ENCODE peak calls at places on chromosome 14, in five cellular contexts. One of them, this sample, is unnamed.

GRCh38 chr14:35818346-35819115 is 7.6 kb upstream of the BRMS1L start:
- DNase-seq in endothelial cell of umbilical vein: peak
- DNase-seq in body of pancreas: peak
- DNase-seq in lower leg skin: no peak
- DNase-seq in K562: peak
- DNase-seq in this sample: peak

GRCh38 chr14:76464856-76465255 is 88.9 kb downstream of the ESRRB start:
- DNase-seq in endothelial cell of umbilical vein: no peak
- DNase-seq in body of pancreas: no peak
- DNase-seq in lower leg skin: no peak
- DNase-seq in K562: no peak
- DNase-seq in this sample: no peak

GRCh38 chr14:68476212-68476964 is 316.5 kb downstream of the ZFP36L1 start:
- DNase-seq in endothelial cell of umbilical vein: peak
- DNase-seq in body of pancreas: peak
- DNase-seq in lower leg skin: peak
- DNase-seq in K562: no peak
- DNase-seq in this sample: peak

GRCh38 chr14:28807518-28807917 is 40.9 kb downstream of the FOXG1 start:
- DNase-seq in endothelial cell of umbilical vein: no peak
- DNase-seq in body of pancreas: no peak
- DNase-seq in lower leg skin: no peak
- DNase-seq in K562: no peak
- DNase-seq in this sample: no peak

GRCh38 chr14:73452341-73453191 is 5.8 kb downstream of the NUMB start:
- DNase-seq in endothelial cell of umbilical vein: peak
- DNase-seq in body of pancreas: no peak
- DNase-seq in lower leg skin: no peak
- DNase-seq in K562: no peak
- DNase-seq in this sample: peak

GRCh38 chr14:96095581-96096476 is 56.7 kb downstream of the C14orf132 start:
- DNase-seq in endothelial cell of umbilical vein: no peak
- DNase-seq in body of pancreas: peak
- DNase-seq in lower leg skin: peak
- DNase-seq in K562: no peak
- DNase-seq in this sample: no peak

GRCh38 chr14:33282181-33282580 is 343.5 kb downstream of the NPAS3 start:
- DNase-seq in endothelial cell of umbilical vein: no peak
- DNase-seq in body of pancreas: no peak
- DNase-seq in lower leg skin: no peak
- DNase-seq in K562: no peak
- DNase-seq in this sample: no peak

GRCh38 chr14:104288272-104288671 is 149.9 kb downstream of the KIF26A start:
- DNase-seq in endothelial cell of umbilical vein: no peak
- DNase-seq in body of pancreas: peak
- DNase-seq in lower leg skin: peak
- DNase-seq in K562: no peak
- DNase-seq in this sample: no peak

GRCh38 chr14:64801800-64802199 is 77.9 kb downstream of the SPTB start:
- DNase-seq in endothelial cell of umbilical vein: peak
- DNase-seq in body of pancreas: peak
- DNase-seq in lower leg skin: no peak
- DNase-seq in K562: peak
- DNase-seq in this sample: peak

GRCh38 chr14:32711103-32711680 is 227.5 kb upstream of the NPAS3 start:
- DNase-seq in endothelial cell of umbilical vein: peak
- DNase-seq in body of pancreas: peak
- DNase-seq in lower leg skin: no peak
- DNase-seq in K562: peak
- DNase-seq in this sample: peak

GRCh38 chr14:69050235-69051184 is 71.4 kb upstream of the ACTN1 start:
- DNase-seq in endothelial cell of umbilical vein: peak
- DNase-seq in body of pancreas: no peak
- DNase-seq in lower leg skin: no peak
- DNase-seq in K562: no peak
- DNase-seq in this sample: no peak

GRCh38 chr14:73746540-73747385 is 32.6 kb upstream of the PNMA1 start:
- DNase-seq in endothelial cell of umbilical vein: no peak
- DNase-seq in body of pancreas: no peak
- DNase-seq in lower leg skin: no peak
- DNase-seq in K562: no peak
- DNase-seq in this sample: peak

GRCh38 chr14:22221508-22221907 is 367.5 kb downstream of the DAD1 start:
- DNase-seq in endothelial cell of umbilical vein: peak
- DNase-seq in body of pancreas: no peak
- DNase-seq in lower leg skin: no peak
- DNase-seq in K562: peak
- DNase-seq in this sample: no peak

GRCh38 chr14:65164068-65164824 is 61.9 kb upstream of the MAX start:
- DNase-seq in endothelial cell of umbilical vein: peak
- DNase-seq in body of pancreas: peak
- DNase-seq in lower leg skin: no peak
- DNase-seq in K562: peak
- DNase-seq in this sample: peak

GRCh38 chr14:68340262-68340661 is 452.6 kb downstream of the ZFP36L1 start:
- DNase-seq in endothelial cell of umbilical vein: no peak
- DNase-seq in body of pancreas: no peak
- DNase-seq in lower leg skin: no peak
- DNase-seq in K562: no peak
- DNase-seq in this sample: no peak

GRCh38 chr14:89351958-89352404 is 65.1 kb downstream of the FOXN3 start:
- DNase-seq in endothelial cell of umbilical vein: peak
- DNase-seq in body of pancreas: no peak
- DNase-seq in lower leg skin: no peak
- DNase-seq in K562: no peak
- DNase-seq in this sample: no peak

GRCh38 chr14:63308723-63309317 is 9.9 kb downstream of the GPHB5 start:
- DNase-seq in endothelial cell of umbilical vein: peak
- DNase-seq in body of pancreas: peak
- DNase-seq in lower leg skin: no peak
- DNase-seq in K562: peak
- DNase-seq in this sample: peak

GRCh38 chr14:84068288-84068687 is 1461.7 kb upstream of the FLRT2 start:
- DNase-seq in endothelial cell of umbilical vein: no peak
- DNase-seq in body of pancreas: no peak
- DNase-seq in lower leg skin: no peak
- DNase-seq in K562: no peak
- DNase-seq in this sample: no peak

GRCh38 chr14:84065811-84066210 is 1464.1 kb upstream of the FLRT2 start:
- DNase-seq in endothelial cell of umbilical vein: no peak
- DNase-seq in body of pancreas: no peak
- DNase-seq in lower leg skin: no peak
- DNase-seq in K562: no peak
- DNase-seq in this sample: no peak

GRCh38 chr14:84064296-84064695 is 1465.6 kb upstream of the FLRT2 start:
- DNase-seq in endothelial cell of umbilical vein: peak
- DNase-seq in body of pancreas: no peak
- DNase-seq in lower leg skin: no peak
- DNase-seq in K562: no peak
- DNase-seq in this sample: no peak

DNA sequence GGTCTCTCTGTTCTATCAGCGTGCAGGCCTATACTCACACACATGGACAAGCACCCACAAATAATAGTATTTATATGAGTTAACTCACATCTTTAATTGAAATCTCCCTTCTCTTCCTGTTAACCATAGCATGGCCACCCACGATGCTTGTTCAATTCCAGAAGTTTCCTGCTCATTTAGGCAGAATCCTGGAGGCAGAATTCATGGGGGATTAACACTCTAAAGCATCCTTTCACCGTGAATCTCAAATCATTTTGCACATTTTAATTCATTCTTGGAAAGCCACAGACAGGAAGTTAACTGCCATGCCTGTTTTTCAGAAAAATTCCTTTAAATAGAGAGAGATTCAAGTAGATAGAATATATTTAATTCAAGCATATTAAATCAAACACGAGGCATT is 1465.2 kb upstream of the FLRT2 start:
- DNase-seq in endothelial cell of umbilical vein: no peak
- DNase-seq in body of pancreas: no peak
- DNase-seq in lower leg skin: no peak
- DNase-seq in K562: no peak
- DNase-seq in this sample: no peak
- TF ChIP-seq POLR2A in endothelial cell of umbilical vein: no peak
- TF ChIP-seq POLR2A in body of pancreas: no peak
- TF ChIP-seq POLR2A in lower leg skin: no peak
- TF ChIP-seq POLR2A in K562: no peak
- TF ChIP-seq POLR2A in this sample: no peak

DNA sequence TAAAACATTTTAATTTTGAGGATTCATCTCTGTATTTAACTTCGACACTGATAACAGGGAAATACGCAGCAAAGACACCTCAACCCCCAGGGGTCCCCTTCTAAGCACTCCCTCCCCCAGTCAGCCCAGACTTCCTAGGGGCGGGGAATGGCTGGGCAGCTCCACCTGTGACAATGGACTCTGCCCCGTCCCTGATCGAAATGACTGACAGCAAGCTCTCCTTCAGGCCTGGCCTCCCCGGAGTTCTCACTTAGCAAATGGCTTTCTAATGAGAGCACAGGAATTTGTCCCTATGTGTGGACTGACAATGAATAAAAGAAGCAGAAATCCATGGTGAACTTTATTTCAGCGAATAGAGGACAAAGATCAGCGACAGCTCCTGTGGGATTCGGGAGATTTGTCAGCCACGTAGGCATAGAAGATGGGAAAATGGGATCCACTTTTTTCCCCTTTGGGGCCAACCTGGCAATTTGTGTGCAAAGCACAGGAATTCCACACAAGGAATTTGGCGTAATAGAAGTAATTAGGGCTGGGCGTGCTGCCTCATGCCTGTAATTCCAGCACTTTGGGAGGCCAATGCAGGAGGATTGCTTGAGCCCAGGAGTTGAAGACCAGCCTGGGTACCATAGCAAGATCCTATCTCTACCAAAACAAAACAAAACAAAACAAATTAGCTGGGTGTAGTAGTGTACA is 63.8 kb downstream of the TNFAIP2 start:
- DNase-seq in endothelial cell of umbilical vein: no peak
- DNase-seq in body of pancreas: peak
- DNase-seq in lower leg skin: peak
- DNase-seq in K562: no peak
- DNase-seq in this sample: no peak
- TF ChIP-seq POLR2A in endothelial cell of umbilical vein: no peak
- TF ChIP-seq POLR2A in body of pancreas: no peak
- TF ChIP-seq POLR2A in lower leg skin: no peak
- TF ChIP-seq POLR2A in K562: no peak
- TF ChIP-seq POLR2A in this sample: no peak

GRCh38 chr14:81436296-81437138 is 36.4 kb upstream of the STON2 start:
- DNase-seq in endothelial cell of umbilical vein: peak
- DNase-seq in body of pancreas: peak
- DNase-seq in lower leg skin: peak
- DNase-seq in K562: peak
- DNase-seq in this sample: peak
- TF ChIP-seq POLR2A in endothelial cell of umbilical vein: no peak
- TF ChIP-seq POLR2A in body of pancreas: no peak
- TF ChIP-seq POLR2A in lower leg skin: no peak
- TF ChIP-seq POLR2A in K562: peak
- TF ChIP-seq POLR2A in this sample: peak

GRCh38 chr14:102885686-102886447 is 36.6 kb upstream of the AMN start:
- DNase-seq in endothelial cell of umbilical vein: no peak
- DNase-seq in body of pancreas: no peak
- DNase-seq in lower leg skin: no peak
- DNase-seq in K562: no peak
- DNase-seq in this sample: no peak
- TF ChIP-seq POLR2A in endothelial cell of umbilical vein: no peak
- TF ChIP-seq POLR2A in body of pancreas: no peak
- TF ChIP-seq POLR2A in lower leg skin: no peak
- TF ChIP-seq POLR2A in K562: no peak
- TF ChIP-seq POLR2A in this sample: no peak

GRCh38 chr14:92103363-92103762 is 3.0 kb downstream of the ATXN3 start:
- DNase-seq in endothelial cell of umbilical vein: no peak
- DNase-seq in body of pancreas: no peak
- DNase-seq in lower leg skin: no peak
- DNase-seq in K562: no peak
- DNase-seq in this sample: no peak

GRCh38 chr14:92105845-92106094 is 612 bp downstream of the ATXN3 start:
- DNase-seq in endothelial cell of umbilical vein: no peak
- DNase-seq in body of pancreas: peak
- DNase-seq in lower leg skin: peak
- DNase-seq in K562: no peak
- DNase-seq in this sample: peak

GRCh38 chr14:92105073-92105844 is 1.1 kb downstream of the ATXN3 start:
- DNase-seq in endothelial cell of umbilical vein: no peak
- DNase-seq in body of pancreas: no peak
- DNase-seq in lower leg skin: no peak
- DNase-seq in K562: no peak
- DNase-seq in this sample: no peak

GRCh38 chr14:92108345-92109254 is 2.2 kb upstream of the ATXN3 start:
- DNase-seq in endothelial cell of umbilical vein: no peak
- DNase-seq in body of pancreas: no peak
- DNase-seq in lower leg skin: no peak
- DNase-seq in K562: no peak
- DNase-seq in this sample: no peak

GRCh38 chr14:92106095-92106937 is at the start of gene ATXN3:
- DNase-seq in endothelial cell of umbilical vein: peak
- DNase-seq in body of pancreas: peak
- DNase-seq in lower leg skin: peak
- DNase-seq in K562: peak
- DNase-seq in this sample: peak
- TF ChIP-seq POLR2A in endothelial cell of umbilical vein: peak
- TF ChIP-seq POLR2A in body of pancreas: peak
- TF ChIP-seq POLR2A in lower leg skin: peak
- TF ChIP-seq POLR2A in K562: peak
- TF ChIP-seq POLR2A in this sample: peak

DNA sequence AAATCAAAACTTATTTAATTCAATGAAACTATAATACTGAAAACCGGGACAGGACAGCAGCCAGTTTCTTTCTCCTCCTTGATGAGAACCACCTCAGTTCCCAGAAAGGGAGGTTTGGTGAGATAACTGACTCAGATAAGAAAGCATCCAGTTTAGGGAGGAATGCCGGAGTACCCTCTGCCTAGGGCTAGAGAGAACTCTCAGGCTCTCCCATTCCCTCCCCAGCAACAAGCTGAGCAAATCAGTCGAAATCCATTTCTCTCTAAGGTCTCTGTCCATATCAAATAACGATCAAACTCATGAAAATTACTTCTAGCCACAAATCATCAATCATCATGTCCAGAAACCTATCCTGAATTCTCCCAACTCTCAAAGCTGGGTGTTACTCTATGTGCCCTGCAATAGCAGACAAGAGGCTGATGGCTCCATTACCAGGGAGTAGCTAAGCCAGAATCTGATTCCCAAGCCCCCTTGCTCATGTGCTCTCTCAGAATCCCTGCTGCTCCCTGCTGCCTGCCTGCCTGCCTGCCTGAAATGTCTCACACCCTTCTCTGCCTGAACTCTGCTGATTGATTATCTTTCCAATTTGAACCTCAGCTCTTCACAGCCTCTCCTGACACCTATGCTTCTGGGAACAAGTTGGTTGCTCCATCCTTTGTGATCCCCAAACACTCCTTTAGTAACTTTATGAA is 49.4 kb downstream of the SLC25A47 start:
- DNase-seq in endothelial cell of umbilical vein: peak
- DNase-seq in body of pancreas: no peak
- DNase-seq in lower leg skin: no peak
- DNase-seq in K562: no peak
- DNase-seq in this sample: peak
- TF ChIP-seq POLR2A in endothelial cell of umbilical vein: no peak
- TF ChIP-seq POLR2A in body of pancreas: no peak
- TF ChIP-seq POLR2A in lower leg skin: no peak
- TF ChIP-seq POLR2A in K562: peak
- TF ChIP-seq POLR2A in this sample: no peak